ENCODE peak calls at places on chromosome 21, in nine cellular contexts. P is Caco-2; U is colonic mucosa; E is naive thymus-derived CD4-positive, alpha-beta T cell; C is adrenal gland; L is lower lobe of right lung; V is pancreas; R is stomach; T is hepatocyte. Y is an unnamed sample.
A peak's percentile ranks its signal among the peaks of the same experiment; 100 is the strongest.

GRCh38 chr21:16302851-16303282 is 573.1 kb downstream of the USP25 start:
- DNase-seq in U (no peak), P (no peak), L (no peak), C (no peak), V (no peak), E (no peak), T (peak; percentile 14), R (no peak), Y (peak; percentile 87)

GRCh38 chr21:31460985-31461384 is 116.9 kb upstream of the TIAM1 start:
- DNase-seq in P (no peak), L (no peak), T (no peak), U (no peak), E (peak; percentile 33), V (no peak), C (no peak), R (no peak), Y (no peak)

GRCh38 chr21:34621434-34622000 is 6.6 kb upstream of the RCAN1 start:
- DNase-seq in C (no peak), T (no peak), E (no peak), V (no peak), P (no peak), U (no peak), R (no peak), L (no peak), Y (no peak)

GRCh38 chr21:34705032-34705431 is 36.2 kb downstream of the CLIC6 start:
- DNase-seq in T (no peak), L (no peak), U (no peak), P (no peak), R (no peak), V (no peak), C (no peak), E (no peak), Y (no peak)

GRCh38 chr21:21715286-21715969 is 717.2 kb downstream of the NCAM2 start:
- DNase-seq in P (no peak), T (no peak), R (no peak), L (no peak), E (no peak), U (no peak), C (no peak), V (no peak), Y (no peak)

GRCh38 chr21:14879458-14879857 is 185.3 kb downstream of the NRIP1 start:
- DNase-seq in E (no peak), C (no peak), R (no peak), T (no peak), P (no peak), L (no peak), V (no peak), U (no peak), Y (no peak)

GRCh38 chr21:29689753-29690152 is 250.0 kb downstream of the GRIK1 start:
- DNase-seq in C (no peak), P (no peak), L (no peak), R (no peak), T (no peak), U (no peak), V (no peak), E (no peak), Y (no peak)

GRCh38 chr21:15444118-15444960 is 285.4 kb upstream of the USP25 start:
- DNase-seq in L (no peak), E (no peak), T (no peak), P (peak; percentile 76), V (no peak), R (no peak), U (no peak), C (peak; percentile 25), Y (no peak)

GRCh38 chr21:31961027-31961426 is 88.2 kb downstream of the HUNK start:
- DNase-seq in R (no peak), P (no peak), T (no peak), C (no peak), V (no peak), U (no peak), E (no peak), L (no peak), Y (no peak)

GRCh38 chr21:16588433-16588860 is 858.7 kb downstream of the USP25 start:
- DNase-seq in P (peak; percentile 40), V (peak; percentile 25), T (peak; percentile 87), L (peak; percentile 48), C (peak; percentile 87), E (no peak), U (peak; percentile 32), R (peak; percentile 31), Y (peak; percentile 84)

GRCh38 chr21:32604484-32604883 is 7.7 kb downstream of the CFAP298 start:
- DNase-seq in U (no peak), E (no peak), C (no peak), V (no peak), R (no peak), T (no peak), L (no peak), P (no peak), Y (no peak)

GRCh38 chr21:36166705-36167104 is 10.1 kb downstream of the DOP1B start:
- DNase-seq in R (no peak), L (no peak), P (peak; percentile 65), C (no peak), U (peak; percentile 61), V (no peak), E (no peak), T (peak; percentile 19), Y (no peak)

GRCh38 chr21:30340714-30341573 is 3.5 kb upstream of the KRTAP27-1 start:
- DNase-seq in P (peak; percentile 43), E (peak; percentile 4), T (peak; percentile 56), C (peak; percentile 35), V (no peak), R (peak; percentile 56), U (peak; percentile 51), L (peak; percentile 45), Y (no peak)

GRCh38 chr21:36450511-36450910 is 29.4 kb downstream of the CLDN14 start:
- DNase-seq in C (no peak), E (no peak), L (no peak), R (no peak), V (no peak), P (no peak), T (no peak), U (no peak), Y (no peak)

GRCh38 chr21:41947596-41948403 is 6.0 kb downstream of the C2CD2 start:
- DNase-seq in T (no peak), E (no peak), R (no peak), C (peak; percentile 72), U (no peak), V (no peak), L (no peak), P (no peak), Y (no peak)
- H3K4me3 ChIP-seq in T (no peak overlapping the region), E (no peak overlapping the region), R (no peak overlapping the region), C (no peak overlapping the region), U (no peak overlapping the region), V (no peak overlapping the region), L (no peak overlapping the region), P (no peak overlapping the region), Y (no peak overlapping the region)

DNA sequence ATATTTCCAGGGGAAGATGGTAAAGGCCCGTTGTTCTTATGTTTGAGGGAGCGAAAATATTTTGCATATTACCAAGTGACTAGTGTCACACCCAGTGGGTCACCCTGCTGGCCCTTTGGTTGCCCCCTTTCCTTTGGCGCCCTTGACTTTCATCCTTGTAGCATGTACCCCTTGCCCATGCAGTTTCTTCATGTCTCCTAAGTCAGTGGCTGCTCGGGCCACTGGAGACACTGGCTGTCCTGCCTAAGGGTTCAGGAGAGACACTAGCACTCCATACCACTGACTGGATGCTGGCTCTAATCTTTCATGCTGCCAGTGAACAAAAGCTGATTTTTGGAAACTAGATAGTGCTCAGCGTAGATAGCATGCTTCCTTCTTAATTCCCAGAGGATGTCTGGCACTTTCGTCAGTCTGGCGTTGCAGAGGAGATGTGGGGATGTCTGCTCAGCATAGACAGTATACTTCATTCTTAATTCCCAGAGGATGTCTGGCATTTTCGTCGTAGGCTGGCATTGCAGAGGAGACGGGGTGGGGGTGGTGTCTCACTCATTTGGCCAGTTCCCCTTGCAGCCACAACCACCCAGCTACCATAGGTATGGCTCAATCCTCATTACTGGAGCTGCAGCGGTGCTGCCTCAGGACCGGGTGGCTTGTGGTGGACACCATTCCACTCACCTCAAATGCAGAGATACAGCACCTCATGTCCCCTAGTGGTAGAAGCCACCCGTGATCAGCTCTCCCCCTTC is 770.9 kb upstream of the TPTE start:
- DNase-seq in U (no peak), L (no peak), C (no peak), R (no peak), E (no peak), V (no peak), P (no peak), T (no peak), Y (no peak)
- H3K9me3 ChIP-seq in U (peaks cover 6% of the 10 kb centered on the region), L (no peaks in the 10 kb centered on the region), C (no peaks in the 10 kb centered on the region), R (no peaks in the 10 kb centered on the region), E (no peaks in the 10 kb centered on the region), V (no peaks in the 10 kb centered on the region), P (no peaks in the 10 kb centered on the region), T (peaks cover 22% of the 10 kb centered on the region), Y (no peaks in the 10 kb centered on the region)

DNA sequence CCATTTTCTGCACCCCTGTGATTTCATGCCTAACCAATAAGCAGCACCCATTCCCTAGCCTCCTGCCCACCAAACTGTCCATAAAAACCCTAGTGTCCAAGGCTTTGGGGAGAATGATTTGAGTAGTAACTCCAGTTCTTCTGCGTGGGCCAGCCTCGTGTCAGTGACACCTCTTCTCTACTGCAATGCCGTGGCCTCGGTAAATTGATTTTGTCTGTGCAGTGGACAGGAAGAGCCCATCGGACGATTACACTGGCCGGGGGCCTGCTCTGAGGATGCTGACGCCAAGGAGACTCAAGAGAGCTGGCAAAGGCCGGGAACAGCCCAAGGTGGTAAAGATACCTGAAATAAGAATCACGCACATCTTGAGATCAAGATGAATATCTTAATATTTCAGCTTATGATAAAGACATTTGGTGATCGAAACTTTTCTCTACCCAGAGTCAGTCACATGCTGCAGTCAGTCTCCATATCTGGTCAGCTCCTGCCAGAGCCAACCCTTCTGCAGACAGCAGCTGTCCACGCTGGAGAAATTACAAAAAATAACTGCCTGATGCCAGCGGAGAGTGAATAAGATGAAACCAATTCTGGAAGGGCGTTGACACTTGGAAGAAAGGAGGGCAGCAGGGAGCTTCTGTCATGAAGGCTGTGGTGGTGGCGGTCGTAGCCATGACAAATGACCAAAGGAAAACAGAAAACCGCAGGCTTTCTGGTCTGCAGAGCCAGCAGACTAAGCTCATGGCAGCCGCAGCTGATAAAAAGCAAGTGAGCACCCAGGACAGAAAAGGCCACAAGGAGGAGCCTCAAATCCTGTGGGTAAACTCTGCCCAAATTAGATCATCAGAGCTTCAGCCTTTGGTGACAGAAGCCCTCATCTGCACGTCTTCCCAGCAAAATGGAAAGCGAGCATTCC is 29.1 kb downstream of the RSPH1 start:
- DNase-seq in R (no peak), P (no peak), L (no peak), E (no peak), U (peak; percentile 52), C (no peak), V (no peak), T (peak; percentile 48), Y (no peak)
- H3K4me1 ChIP-seq in R (peaks cover 33% of the 10 kb centered on the region), P (peaks cover 30% of the 10 kb centered on the region), L (peaks cover 27% of the 10 kb centered on the region), E (peaks cover 18% of the 10 kb centered on the region), U (peaks cover 31% of the 10 kb centered on the region), C (no peaks in the 10 kb centered on the region), V (peaks cover 30% of the 10 kb centered on the region), T (peaks cover 32% of the 10 kb centered on the region), Y (no peaks in the 10 kb centered on the region)

DNA sequence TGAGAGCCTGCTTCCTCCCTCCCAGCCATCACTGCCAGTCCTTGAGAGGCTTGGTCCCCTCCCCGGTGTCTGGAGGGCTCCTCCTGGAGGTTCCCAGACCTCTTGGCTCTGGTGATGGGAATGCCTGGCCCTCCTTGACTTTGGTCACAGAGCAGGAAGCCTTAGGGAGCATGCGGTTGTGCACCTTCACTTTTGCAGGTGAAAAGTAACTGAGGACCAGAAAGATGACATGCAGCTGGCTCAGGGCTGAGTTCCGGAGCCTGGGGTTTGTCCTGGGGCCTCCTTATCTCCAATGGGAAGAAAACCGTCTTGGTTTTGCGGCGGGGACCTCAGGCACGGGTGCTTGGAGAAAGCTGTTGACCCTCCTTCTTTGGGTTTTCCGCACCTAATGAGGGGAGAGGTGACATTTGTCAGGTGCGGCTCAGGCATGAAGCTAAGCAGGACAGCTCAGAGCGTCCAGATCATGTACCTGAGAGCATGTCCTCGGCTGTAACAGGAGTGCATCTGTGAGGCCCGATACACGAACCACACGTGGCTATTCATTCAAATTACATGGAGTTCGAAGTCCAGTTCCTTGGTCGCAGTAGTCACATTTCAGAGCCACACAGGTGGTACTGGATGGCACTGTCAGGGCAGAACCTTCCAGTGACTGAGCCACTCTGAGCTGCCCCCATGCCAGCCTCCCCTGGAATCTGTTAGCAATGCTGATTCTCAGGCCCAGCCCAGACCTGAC is 608 bp upstream of the MX2 start:
- DNase-seq in C (no peak), T (no peak), V (no peak), R (no peak), U (no peak), E (no peak), P (no peak), L (no peak), Y (peak; percentile 57)
- H3K4me3 ChIP-seq in C (no peak overlapping the region), T (no peak overlapping the region), V (no peak overlapping the region), R (peak overlapping the region; percentile 32), U (peak overlapping the region; percentile 27), E (peak overlapping the region; percentile 84), P (no peak overlapping the region), L (peak overlapping the region; percentile 50), Y (peak overlapping the region; percentile 25)